ENCODE peak calls at places on chromosomes 7 and 10, in six cellular contexts. One of them, this sample, is unnamed.

GRCh38 chr10:95290801-95291633 is at the start of gene PDLIM1:
- DNase-seq in colonic mucosa: peak; percentile 86
- DNase-seq in Panc1: no peak
- DNase-seq in right lobe of liver: peak; percentile 89
- DNase-seq in sigmoid colon: peak; percentile 82
- DNase-seq in thyroid gland: peak; percentile 80
- DNase-seq in this sample: no peak

GRCh38 chr7:74625446-74625845 is 32.1 kb upstream of the GTF2I start:
- DNase-seq in sigmoid colon: no peak
- DNase-seq in right lobe of liver: no peak
- DNase-seq in Panc1: no peak
- DNase-seq in thyroid gland: no peak
- DNase-seq in colonic mucosa: no peak
- DNase-seq in this sample: peak; percentile 26

GRCh38 chr7:92421676-92422435 is 25.4 kb upstream of the GATAD1 start:
- DNase-seq in colonic mucosa: peak; percentile 23
- DNase-seq in Panc1: no peak
- DNase-seq in sigmoid colon: no peak
- DNase-seq in thyroid gland: peak; percentile 83
- DNase-seq in right lobe of liver: no peak
- DNase-seq in this sample: no peak

GRCh38 chr10:71852335-71852937 is 1.4 kb upstream of the PSAP start:
- DNase-seq in sigmoid colon: peak; percentile 82
- DNase-seq in right lobe of liver: peak; percentile 68
- DNase-seq in Panc1: no peak
- DNase-seq in colonic mucosa: peak; percentile 45
- DNase-seq in thyroid gland: no peak
- DNase-seq in this sample: no peak

GRCh38 chr7:137967143-137968018 is 34.5 kb downstream of the CREB3L2 start:
- DNase-seq in colonic mucosa: no peak
- DNase-seq in sigmoid colon: no peak
- DNase-seq in Panc1: no peak
- DNase-seq in thyroid gland: peak; percentile 45
- DNase-seq in right lobe of liver: no peak
- DNase-seq in this sample: no peak

GRCh38 chr10:15370741-15371701 is at the start of gene FAM171A1:
- DNase-seq in Panc1: no peak
- DNase-seq in colonic mucosa: peak; percentile 72
- DNase-seq in right lobe of liver: peak; percentile 76
- DNase-seq in sigmoid colon: peak; percentile 73
- DNase-seq in thyroid gland: peak; percentile 59
- DNase-seq in this sample: no peak

GRCh38 chr10:11298116-11298515 is 280.4 kb downstream of the CELF2 start:
- DNase-seq in Panc1: no peak
- DNase-seq in thyroid gland: no peak
- DNase-seq in colonic mucosa: no peak
- DNase-seq in sigmoid colon: no peak
- DNase-seq in right lobe of liver: no peak
- DNase-seq in this sample: no peak

GRCh38 chr10:61285749-61286148 is 167.4 kb downstream of the TMEM26 start:
- DNase-seq in Panc1: no peak
- DNase-seq in right lobe of liver: no peak
- DNase-seq in colonic mucosa: no peak
- DNase-seq in sigmoid colon: no peak
- DNase-seq in thyroid gland: no peak
- DNase-seq in this sample: no peak

GRCh38 chr10:30353851-30354250 is 4.8 kb upstream of the MTPAP start:
- DNase-seq in Panc1: no peak
- DNase-seq in sigmoid colon: no peak
- DNase-seq in thyroid gland: no peak
- DNase-seq in colonic mucosa: no peak
- DNase-seq in right lobe of liver: no peak
- DNase-seq in this sample: peak; percentile 55

GRCh38 chr7:92782236-92782635 is 54.1 kb downstream of the CDK6 start:
- DNase-seq in colonic mucosa: no peak
- DNase-seq in sigmoid colon: no peak
- DNase-seq in thyroid gland: no peak
- DNase-seq in right lobe of liver: no peak
- DNase-seq in Panc1: no peak
- DNase-seq in this sample: no peak

GRCh38 chr10:26361946-26362345 is 76.2 kb upstream of the APBB1IP start:
- DNase-seq in sigmoid colon: no peak
- DNase-seq in Panc1: no peak
- DNase-seq in right lobe of liver: no peak
- DNase-seq in thyroid gland: no peak
- DNase-seq in colonic mucosa: no peak
- DNase-seq in this sample: no peak

GRCh38 chr10:60426425-60426824 is 36.8 kb upstream of the ANK3 start:
- DNase-seq in colonic mucosa: no peak
- DNase-seq in right lobe of liver: no peak
- DNase-seq in sigmoid colon: no peak
- DNase-seq in Panc1: no peak
- DNase-seq in thyroid gland: no peak
- DNase-seq in this sample: peak; percentile 61

GRCh38 chr10:335151-335800 is 200.0 kb downstream of the ZMYND11 start:
- DNase-seq in right lobe of liver: no peak
- DNase-seq in colonic mucosa: no peak
- DNase-seq in thyroid gland: no peak
- DNase-seq in sigmoid colon: no peak
- DNase-seq in Panc1: no peak
- DNase-seq in this sample: no peak

GRCh38 chr10:8726087-8726486 is 671.6 kb downstream of the GATA3 start:
- DNase-seq in sigmoid colon: no peak
- DNase-seq in thyroid gland: no peak
- DNase-seq in colonic mucosa: no peak
- DNase-seq in right lobe of liver: no peak
- DNase-seq in Panc1: no peak
- DNase-seq in this sample: no peak

GRCh38 chr7:121994625-121995410 is 121.9 kb downstream of the PTPRZ1 start:
- DNase-seq in right lobe of liver: peak; percentile 40
- DNase-seq in thyroid gland: peak; percentile 57
- DNase-seq in colonic mucosa: peak; percentile 68
- DNase-seq in Panc1: peak; percentile 64
- DNase-seq in sigmoid colon: no peak
- DNase-seq in this sample: peak; percentile 55

GRCh38 chr10:73262105-73262730 is 9.8 kb upstream of the MRPS16 start:
- DNase-seq in Panc1: peak; percentile 85
- DNase-seq in colonic mucosa: no peak
- DNase-seq in thyroid gland: no peak
- DNase-seq in sigmoid colon: no peak
- DNase-seq in right lobe of liver: no peak
- DNase-seq in this sample: peak; percentile 43

GRCh38 chr10:100733319-100733718 is 12.1 kb upstream of the PAX2 start:
- DNase-seq in sigmoid colon: no peak
- DNase-seq in thyroid gland: no peak
- DNase-seq in right lobe of liver: no peak
- DNase-seq in colonic mucosa: no peak
- DNase-seq in Panc1: no peak
- DNase-seq in this sample: no peak

GRCh38 chr10:49056356-49056755 is 59.0 kb downstream of the VSTM4 start:
- DNase-seq in right lobe of liver: no peak
- DNase-seq in Panc1: no peak
- DNase-seq in thyroid gland: peak; percentile 80
- DNase-seq in colonic mucosa: no peak
- DNase-seq in sigmoid colon: no peak
- DNase-seq in this sample: no peak

DNA sequence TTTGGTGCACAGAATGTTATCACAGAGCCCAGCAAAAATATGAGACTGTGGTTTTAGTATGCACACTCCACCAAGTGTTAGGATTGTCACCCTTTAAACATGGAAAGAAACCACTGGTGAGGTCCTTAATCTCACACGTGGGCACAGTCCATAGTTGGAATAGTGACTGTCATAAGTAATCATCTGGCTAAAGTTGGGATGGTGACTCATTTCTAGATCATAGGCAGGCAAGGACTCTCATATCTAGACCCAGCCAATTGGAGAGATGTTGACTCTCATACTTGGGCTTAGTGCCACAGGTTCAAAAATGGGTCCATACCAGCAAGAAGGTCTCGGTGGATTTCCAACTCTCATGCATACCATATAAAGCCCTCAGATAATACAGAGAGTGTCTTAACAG is 39.6 kb upstream of the ZNF680 start:
- DNase-seq in right lobe of liver: no peak
- DNase-seq in colonic mucosa: no peak
- DNase-seq in sigmoid colon: no peak
- DNase-seq in Panc1: no peak
- DNase-seq in thyroid gland: no peak
- DNase-seq in this sample: no peak
- H3K27ac ChIP-seq in right lobe of liver: no peak overlapping the region
- H3K27ac ChIP-seq in colonic mucosa: no peak overlapping the region
- H3K27ac ChIP-seq in sigmoid colon: no peak overlapping the region
- H3K27ac ChIP-seq in Panc1: no peak overlapping the region
- H3K27ac ChIP-seq in thyroid gland: no peak overlapping the region
- H3K27ac ChIP-seq in this sample: no peak overlapping the region

DNA sequence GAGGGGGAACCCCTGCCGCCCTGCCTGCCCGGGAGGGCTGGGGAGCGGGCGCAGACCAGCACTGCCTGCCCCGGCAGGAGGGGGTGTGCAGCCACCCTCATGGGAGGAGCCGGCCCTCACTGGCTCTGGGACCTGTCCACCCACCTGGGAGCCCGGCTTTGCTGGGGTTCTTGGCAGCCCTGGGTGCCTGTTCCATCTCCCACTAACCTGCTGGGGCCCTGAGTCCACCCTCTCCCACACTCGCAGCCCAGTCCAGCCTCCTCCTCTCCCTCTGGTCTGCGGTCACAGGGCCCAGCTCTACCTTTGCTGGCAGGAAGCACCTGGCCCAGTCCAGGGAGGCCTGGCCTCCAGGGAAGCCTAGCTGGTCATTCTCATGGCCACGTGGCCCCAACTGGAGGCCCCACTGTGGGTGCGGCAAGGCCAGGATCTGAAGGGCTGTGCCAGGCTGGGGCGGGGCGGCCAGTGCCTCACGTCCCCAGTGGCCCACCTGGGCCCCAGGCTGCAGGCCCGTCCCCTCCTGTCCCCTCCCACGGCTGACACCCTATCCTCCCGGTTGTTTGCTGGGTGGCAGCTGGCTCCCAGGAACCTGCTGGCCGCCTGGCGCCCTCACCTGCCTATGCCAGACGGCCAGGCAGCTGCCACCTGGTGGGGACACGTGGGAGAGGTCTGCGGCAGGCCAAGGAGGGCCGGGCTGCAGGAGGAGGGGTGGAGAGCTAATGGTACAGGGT is at the start of gene TMEM184A:
- DNase-seq in colonic mucosa: peak; percentile 92
- DNase-seq in sigmoid colon: no peak
- DNase-seq in thyroid gland: peak; percentile 88
- DNase-seq in right lobe of liver: peak; percentile 93
- DNase-seq in Panc1: no peak
- DNase-seq in this sample: no peak
- TF ChIP-seq CTCF in colonic mucosa: peak; percentile 57
- TF ChIP-seq CTCF in sigmoid colon: peak; percentile 27
- TF ChIP-seq CTCF in thyroid gland: peak; percentile 83
- TF ChIP-seq CTCF in right lobe of liver: peak; percentile 58
- TF ChIP-seq CTCF in Panc1: peak; percentile 93
- TF ChIP-seq CTCF in this sample: peak; percentile 20

DNA sequence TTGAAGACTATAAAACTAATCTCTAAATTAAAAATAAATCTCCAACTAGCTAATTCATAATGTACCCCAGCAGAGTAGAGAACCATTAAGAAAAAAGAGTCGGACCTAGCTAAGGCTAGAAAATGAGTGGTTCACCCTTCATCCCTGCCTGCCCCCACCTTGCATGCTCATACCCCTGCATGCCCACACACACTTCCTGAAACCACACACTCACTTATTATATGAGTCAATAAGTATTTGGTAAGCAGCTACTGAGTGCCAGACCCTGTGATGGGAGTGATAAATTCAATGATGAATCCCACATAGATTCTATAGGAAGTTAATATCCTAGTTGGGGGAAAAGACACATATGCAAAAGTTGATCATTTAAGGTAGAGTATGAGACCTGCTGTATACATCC is 152.9 kb upstream of the INHBA start:
- DNase-seq in sigmoid colon: no peak
- DNase-seq in Panc1: no peak
- DNase-seq in colonic mucosa: no peak
- DNase-seq in right lobe of liver: no peak
- DNase-seq in thyroid gland: no peak
- DNase-seq in this sample: no peak
- H3K27me3 ChIP-seq in sigmoid colon: no peaks in the 10 kb centered on the region
- H3K27me3 ChIP-seq in Panc1: no peaks in the 10 kb centered on the region
- H3K27me3 ChIP-seq in colonic mucosa: no peaks in the 10 kb centered on the region
- H3K27me3 ChIP-seq in right lobe of liver: no peaks in the 10 kb centered on the region
- H3K27me3 ChIP-seq in thyroid gland: no peaks in the 10 kb centered on the region
- H3K27me3 ChIP-seq in this sample: no peaks in the 10 kb centered on the region

DNA sequence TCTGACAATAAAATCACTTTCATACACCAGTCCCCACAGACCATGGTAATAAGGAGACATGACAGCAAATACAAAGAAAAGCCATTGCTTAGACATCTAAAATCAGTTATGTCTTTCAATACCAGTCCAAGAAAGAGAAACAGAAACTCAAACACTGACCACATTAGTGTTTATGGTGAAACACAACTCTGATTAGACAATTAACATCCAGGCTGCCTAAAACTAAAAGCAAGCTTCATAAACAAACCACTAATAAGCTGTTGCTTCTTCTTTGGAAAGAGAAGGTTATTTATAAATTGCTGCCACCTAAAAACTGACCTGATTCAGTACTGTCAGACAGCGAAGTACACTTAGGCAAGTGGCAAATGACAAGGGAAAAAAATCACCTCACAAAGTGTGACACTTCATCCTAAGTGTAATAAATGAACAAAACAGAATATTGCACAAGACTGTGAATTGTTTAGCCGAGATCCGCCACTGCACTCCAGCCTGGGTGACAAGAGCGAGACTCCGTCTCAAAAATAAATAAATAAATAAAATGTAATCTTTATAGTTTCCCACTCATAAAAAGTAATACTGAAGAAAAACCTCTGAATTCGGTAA is 277.4 kb downstream of the PARD3 start:
- DNase-seq in thyroid gland: no peak
- DNase-seq in Panc1: no peak
- DNase-seq in right lobe of liver: no peak
- DNase-seq in colonic mucosa: no peak
- DNase-seq in sigmoid colon: no peak
- DNase-seq in this sample: no peak
- H3K27ac ChIP-seq in thyroid gland: no peak overlapping the region
- H3K27ac ChIP-seq in Panc1: peak overlapping the region; percentile 86
- H3K27ac ChIP-seq in right lobe of liver: peak overlapping the region; percentile 94
- H3K27ac ChIP-seq in colonic mucosa: no peak overlapping the region
- H3K27ac ChIP-seq in sigmoid colon: no peak overlapping the region
- H3K27ac ChIP-seq in this sample: no peak overlapping the region

This sample was measured in AG04450.